ENCODE peak calls at places on chromosome 22, in ten cellular contexts. One of them, this sample, is unnamed. For H3K27me3, the result is how much of the 10 kb centered on the place peaks cover.

GRCh38 chr22:25754527-25755202 is 12.7 kb downstream of the MYO18B start:
- DNase-seq in cardiac muscle cell: peak
- DNase-seq in breast epithelium: no peak
- DNase-seq in endodermal cell: no peak
- DNase-seq in Panc1: no peak
- DNase-seq in HCT116: no peak
- DNase-seq in BE2C: no peak
- DNase-seq in sigmoid colon: peak
- DNase-seq in WERI-Rb-1: no peak
- DNase-seq in upper lobe of right lung: no peak
- DNase-seq in this sample: no peak

GRCh38 chr22:25360411-25360810 is 141.0 kb downstream of the CRYBB2 start:
- DNase-seq in cardiac muscle cell: no peak
- DNase-seq in BE2C: no peak
- DNase-seq in HCT116: no peak
- DNase-seq in WERI-Rb-1: no peak
- DNase-seq in upper lobe of right lung: peak
- DNase-seq in Panc1: no peak
- DNase-seq in sigmoid colon: peak
- DNase-seq in breast epithelium: peak
- DNase-seq in endodermal cell: no peak
- DNase-seq in this sample: no peak

GRCh38 chr22:32499666-32500065 is 25.1 kb downstream of the FBXO7 start:
- DNase-seq in Panc1: no peak
- DNase-seq in WERI-Rb-1: no peak
- DNase-seq in upper lobe of right lung: no peak
- DNase-seq in sigmoid colon: no peak
- DNase-seq in BE2C: no peak
- DNase-seq in cardiac muscle cell: no peak
- DNase-seq in HCT116: no peak
- DNase-seq in endodermal cell: no peak
- DNase-seq in breast epithelium: no peak
- DNase-seq in this sample: no peak

GRCh38 chr22:26852176-26852575 is 194.8 kb downstream of the MIAT start:
- DNase-seq in WERI-Rb-1: peak
- DNase-seq in endodermal cell: peak
- DNase-seq in sigmoid colon: peak
- DNase-seq in upper lobe of right lung: no peak
- DNase-seq in HCT116: no peak
- DNase-seq in breast epithelium: no peak
- DNase-seq in cardiac muscle cell: peak
- DNase-seq in Panc1: no peak
- DNase-seq in BE2C: no peak
- DNase-seq in this sample: no peak

GRCh38 chr22:27755521-27756211 is 45.9 kb downstream of the MN1 start:
- DNase-seq in endodermal cell: no peak
- DNase-seq in sigmoid colon: no peak
- DNase-seq in BE2C: no peak
- DNase-seq in breast epithelium: no peak
- DNase-seq in WERI-Rb-1: no peak
- DNase-seq in HCT116: no peak
- DNase-seq in Panc1: no peak
- DNase-seq in upper lobe of right lung: no peak
- DNase-seq in cardiac muscle cell: no peak
- DNase-seq in this sample: no peak

GRCh38 chr22:39212721-39213376 is 31.9 kb downstream of the PDGFB start:
- DNase-seq in upper lobe of right lung: peak
- DNase-seq in endodermal cell: peak
- DNase-seq in Panc1: peak
- DNase-seq in HCT116: peak
- DNase-seq in breast epithelium: no peak
- DNase-seq in sigmoid colon: peak
- DNase-seq in WERI-Rb-1: no peak
- DNase-seq in BE2C: no peak
- DNase-seq in cardiac muscle cell: no peak
- DNase-seq in this sample: peak

GRCh38 chr22:35521358-35522264 is 19.0 kb upstream of the RASD2 start:
- DNase-seq in breast epithelium: no peak
- DNase-seq in sigmoid colon: no peak
- DNase-seq in HCT116: no peak
- DNase-seq in BE2C: no peak
- DNase-seq in cardiac muscle cell: no peak
- DNase-seq in Panc1: no peak
- DNase-seq in endodermal cell: no peak
- DNase-seq in WERI-Rb-1: no peak
- DNase-seq in upper lobe of right lung: no peak
- DNase-seq in this sample: no peak

GRCh38 chr22:34592341-34592740 is 473.6 kb upstream of the ISX start:
- DNase-seq in HCT116: no peak
- DNase-seq in Panc1: no peak
- DNase-seq in sigmoid colon: no peak
- DNase-seq in WERI-Rb-1: no peak
- DNase-seq in cardiac muscle cell: no peak
- DNase-seq in upper lobe of right lung: no peak
- DNase-seq in endodermal cell: no peak
- DNase-seq in breast epithelium: no peak
- DNase-seq in BE2C: no peak
- DNase-seq in this sample: no peak

GRCh38 chr22:44261861-44262595 is 50.7 kb downstream of the SHISAL1 start:
- DNase-seq in BE2C: peak
- DNase-seq in endodermal cell: peak
- DNase-seq in sigmoid colon: peak
- DNase-seq in cardiac muscle cell: no peak
- DNase-seq in upper lobe of right lung: peak
- DNase-seq in WERI-Rb-1: no peak
- DNase-seq in breast epithelium: no peak
- DNase-seq in HCT116: no peak
- DNase-seq in Panc1: no peak
- DNase-seq in this sample: no peak

GRCh38 chr22:24424901-24425775 is 2.3 kb upstream of the ADORA2A start:
- DNase-seq in cardiac muscle cell: no peak
- DNase-seq in BE2C: no peak
- DNase-seq in WERI-Rb-1: no peak
- DNase-seq in sigmoid colon: no peak
- DNase-seq in breast epithelium: no peak
- DNase-seq in HCT116: no peak
- DNase-seq in upper lobe of right lung: no peak
- DNase-seq in Panc1: no peak
- DNase-seq in endodermal cell: no peak
- DNase-seq in this sample: no peak

GRCh38 chr22:17119481-17120202 is 1.5 kb downstream of the TMEM121B start:
- DNase-seq in breast epithelium: no peak
- DNase-seq in WERI-Rb-1: peak
- DNase-seq in BE2C: peak
- DNase-seq in upper lobe of right lung: no peak
- DNase-seq in HCT116: no peak
- DNase-seq in cardiac muscle cell: no peak
- DNase-seq in Panc1: no peak
- DNase-seq in endodermal cell: peak
- DNase-seq in sigmoid colon: no peak
- DNase-seq in this sample: no peak

GRCh38 chr22:23268139-23268712 is 87.9 kb downstream of the BCR start:
- DNase-seq in Panc1: no peak
- DNase-seq in BE2C: no peak
- DNase-seq in HCT116: no peak
- DNase-seq in WERI-Rb-1: no peak
- DNase-seq in upper lobe of right lung: no peak
- DNase-seq in endodermal cell: peak
- DNase-seq in sigmoid colon: no peak
- DNase-seq in breast epithelium: no peak
- DNase-seq in cardiac muscle cell: no peak
- DNase-seq in this sample: no peak
- H3K4me3 ChIP-seq in Panc1: no peak
- H3K4me3 ChIP-seq in BE2C: no peak
- H3K4me3 ChIP-seq in HCT116: no peak
- H3K4me3 ChIP-seq in WERI-Rb-1: no peak
- H3K4me3 ChIP-seq in upper lobe of right lung: no peak
- H3K4me3 ChIP-seq in endodermal cell: no peak
- H3K4me3 ChIP-seq in sigmoid colon: no peak
- H3K4me3 ChIP-seq in breast epithelium: no peak
- H3K4me3 ChIP-seq in cardiac muscle cell: no peak
- H3K4me3 ChIP-seq in this sample: no peak

GRCh38 chr22:37162221-37163095 is 12.7 kb upstream of the IL2RB start:
- DNase-seq in HCT116: no peak
- DNase-seq in endodermal cell: no peak
- DNase-seq in upper lobe of right lung: no peak
- DNase-seq in Panc1: no peak
- DNase-seq in WERI-Rb-1: no peak
- DNase-seq in sigmoid colon: no peak
- DNase-seq in cardiac muscle cell: no peak
- DNase-seq in breast epithelium: no peak
- DNase-seq in BE2C: no peak
- DNase-seq in this sample: no peak

GRCh38 chr22:37163096-37163489 is 13.4 kb upstream of the IL2RB start:
- DNase-seq in cardiac muscle cell: no peak
- DNase-seq in HCT116: no peak
- DNase-seq in WERI-Rb-1: no peak
- DNase-seq in sigmoid colon: no peak
- DNase-seq in upper lobe of right lung: no peak
- DNase-seq in breast epithelium: no peak
- DNase-seq in Panc1: no peak
- DNase-seq in endodermal cell: no peak
- DNase-seq in BE2C: no peak
- DNase-seq in this sample: no peak

GRCh38 chr22:37165066-37165465 is 15.3 kb upstream of the IL2RB start:
- DNase-seq in WERI-Rb-1: no peak
- DNase-seq in sigmoid colon: no peak
- DNase-seq in breast epithelium: no peak
- DNase-seq in upper lobe of right lung: peak
- DNase-seq in BE2C: peak
- DNase-seq in HCT116: no peak
- DNase-seq in cardiac muscle cell: no peak
- DNase-seq in endodermal cell: no peak
- DNase-seq in Panc1: no peak
- DNase-seq in this sample: no peak

GRCh38 chr22:37164535-37164887 is 14.8 kb upstream of the IL2RB start:
- DNase-seq in cardiac muscle cell: no peak
- DNase-seq in upper lobe of right lung: no peak
- DNase-seq in endodermal cell: no peak
- DNase-seq in HCT116: no peak
- DNase-seq in BE2C: no peak
- DNase-seq in WERI-Rb-1: no peak
- DNase-seq in breast epithelium: no peak
- DNase-seq in Panc1: no peak
- DNase-seq in sigmoid colon: no peak
- DNase-seq in this sample: no peak

GRCh38 chr22:37163618-37164534 is 14.2 kb upstream of the IL2RB start:
- DNase-seq in sigmoid colon: no peak
- DNase-seq in endodermal cell: no peak
- DNase-seq in HCT116: no peak
- DNase-seq in BE2C: no peak
- DNase-seq in Panc1: no peak
- DNase-seq in cardiac muscle cell: no peak
- DNase-seq in breast epithelium: no peak
- DNase-seq in upper lobe of right lung: no peak
- DNase-seq in WERI-Rb-1: no peak
- DNase-seq in this sample: no peak
- TF ChIP-seq CTCF in sigmoid colon: no peak
- TF ChIP-seq CTCF in endodermal cell: no peak
- TF ChIP-seq CTCF in HCT116: no peak
- TF ChIP-seq CTCF in BE2C: no peak
- TF ChIP-seq CTCF in Panc1: no peak
- TF ChIP-seq CTCF in cardiac muscle cell: no peak
- TF ChIP-seq CTCF in breast epithelium: no peak
- TF ChIP-seq CTCF in upper lobe of right lung: no peak
- TF ChIP-seq CTCF in WERI-Rb-1: no peak
- TF ChIP-seq CTCF in this sample: no peak

GRCh38 chr22:49712195-49712791 is 115.4 kb downstream of the BRD1 start:
- DNase-seq in breast epithelium: no peak
- DNase-seq in HCT116: no peak
- DNase-seq in endodermal cell: peak
- DNase-seq in BE2C: no peak
- DNase-seq in cardiac muscle cell: peak
- DNase-seq in WERI-Rb-1: no peak
- DNase-seq in sigmoid colon: no peak
- DNase-seq in upper lobe of right lung: peak
- DNase-seq in Panc1: no peak
- DNase-seq in this sample: no peak
- H3K27me3 ChIP-seq in breast epithelium: under half
- H3K27me3 ChIP-seq in HCT116: under half
- H3K27me3 ChIP-seq in endodermal cell: under half
- H3K27me3 ChIP-seq in BE2C: under half
- H3K27me3 ChIP-seq in cardiac muscle cell: under half
- H3K27me3 ChIP-seq in WERI-Rb-1: under half
- H3K27me3 ChIP-seq in sigmoid colon: under half
- H3K27me3 ChIP-seq in upper lobe of right lung: under half
- H3K27me3 ChIP-seq in Panc1: under half
- H3K27me3 ChIP-seq in this sample: under half

GRCh38 chr22:31089101-31090100 is 8.3 kb downstream of the SMTN start:
- DNase-seq in HCT116: no peak
- DNase-seq in sigmoid colon: peak
- DNase-seq in cardiac muscle cell: peak
- DNase-seq in Panc1: no peak
- DNase-seq in upper lobe of right lung: no peak
- DNase-seq in endodermal cell: peak
- DNase-seq in WERI-Rb-1: peak
- DNase-seq in breast epithelium: no peak
- DNase-seq in BE2C: peak
- DNase-seq in this sample: no peak
- H3K4me3 ChIP-seq in HCT116: no peak
- H3K4me3 ChIP-seq in sigmoid colon: peak
- H3K4me3 ChIP-seq in cardiac muscle cell: no peak
- H3K4me3 ChIP-seq in Panc1: no peak
- H3K4me3 ChIP-seq in upper lobe of right lung: no peak
- H3K4me3 ChIP-seq in endodermal cell: no peak
- H3K4me3 ChIP-seq in WERI-Rb-1: no peak
- H3K4me3 ChIP-seq in breast epithelium: no peak
- H3K4me3 ChIP-seq in BE2C: no peak
- H3K4me3 ChIP-seq in this sample: no peak

GRCh38 chr22:46119729-46120419 is 30.5 kb upstream of the PPARA start:
- DNase-seq in HCT116: no peak
- DNase-seq in BE2C: peak
- DNase-seq in cardiac muscle cell: no peak
- DNase-seq in WERI-Rb-1: no peak
- DNase-seq in endodermal cell: no peak
- DNase-seq in breast epithelium: no peak
- DNase-seq in upper lobe of right lung: no peak
- DNase-seq in Panc1: no peak
- DNase-seq in sigmoid colon: peak
- DNase-seq in this sample: no peak
- TF ChIP-seq CTCF in HCT116: no peak
- TF ChIP-seq CTCF in BE2C: peak
- TF ChIP-seq CTCF in cardiac muscle cell: peak
- TF ChIP-seq CTCF in WERI-Rb-1: no peak
- TF ChIP-seq CTCF in endodermal cell: no peak
- TF ChIP-seq CTCF in breast epithelium: no peak
- TF ChIP-seq CTCF in upper lobe of right lung: no peak
- TF ChIP-seq CTCF in Panc1: no peak
- TF ChIP-seq CTCF in sigmoid colon: no peak
- TF ChIP-seq CTCF in this sample: no peak

GRCh38 chr22:19523240-19524169 is 705 bp downstream of the CLDN5 start:
- DNase-seq in breast epithelium: no peak
- DNase-seq in cardiac muscle cell: peak
- DNase-seq in sigmoid colon: no peak
- DNase-seq in BE2C: no peak
- DNase-seq in endodermal cell: peak
- DNase-seq in Panc1: no peak
- DNase-seq in HCT116: no peak
- DNase-seq in WERI-Rb-1: no peak
- DNase-seq in upper lobe of right lung: no peak
- DNase-seq in this sample: no peak
- H3K27me3 ChIP-seq in breast epithelium: under half
- H3K27me3 ChIP-seq in cardiac muscle cell: under half
- H3K27me3 ChIP-seq in sigmoid colon: under half
- H3K27me3 ChIP-seq in BE2C: under half
- H3K27me3 ChIP-seq in endodermal cell: half or more
- H3K27me3 ChIP-seq in Panc1: under half
- H3K27me3 ChIP-seq in HCT116: under half
- H3K27me3 ChIP-seq in WERI-Rb-1: under half
- H3K27me3 ChIP-seq in upper lobe of right lung: under half
- H3K27me3 ChIP-seq in this sample: under half

This sample was measured in kidney epithelial cell.